ENCODE peak calls at places on chromosomes 5 and 9, in ten cellular contexts. X is psoas muscle; G is ureter; B is activated T-helper 1 cell treated with anti-CD3 and anti-CD28 coated beads, Interleukin-12 subunit alpha, Interleukin-12 subunit beta, Interleukin-2, Interleukin-4 antibody, amounts not matched to agents 30 ng/mL and 10 ng/mL and 1 ng/mL, durations not matched to agents 14 hours and 24 hours and 36 hours; Z is stimulated activated effector memory CD8-positive, alpha-beta T cell treated with anti-CD3 and anti-CD28 coated beads, Interleukin-12 subunit alpha, Interleukin-12 subunit beta, amount 100 ng/mL, for 72 hours; C is heart right ventricle; L is activated T-cell treated with anti-CD3 and anti-CD28 coated beads for 1 hour; O is activated naive CD4-positive, alpha-beta T cell; M is fibroblast of pulmonary artery; A is cortex of kidney. K is an unnamed sample.

GRCh38 chr9:35538361-35539234 is 48.7 kb downstream of the RUSC2 start:
- DNase-seq in X (peak; percentile 74), G (peak; percentile 64), B (no peak), Z (no peak), C (peak; percentile 78), L (no peak), O (no peak), M (peak; percentile 91), A (no peak), K (peak; percentile 37)

GRCh38 chr9:122930933-122931850 is at the start of gene ZBTB26:
- DNase-seq in X (peak; percentile 93), G (peak; percentile 94), B (peak; percentile 83), Z (peak; percentile 80), C (peak; percentile 96), L (peak; percentile 80), O (peak; percentile 66), M (peak; percentile 94), A (peak; percentile 19), K (peak; percentile 96)

GRCh38 chr5:124654418-124654817 is 92.0 kb downstream of the ZNF608 start:
- DNase-seq in X (no peak), G (no peak), B (no peak), Z (no peak), C (no peak), L (no peak), O (no peak), M (no peak), A (no peak), K (no peak)

GRCh38 chr9:108606408-108606807 is 249.4 kb downstream of the ACTL7B start:
- DNase-seq in X (no peak), G (no peak), B (no peak), Z (no peak), C (no peak), L (no peak), O (no peak), M (no peak), A (no peak), K (no peak)

GRCh38 chr9:134271338-134272301 is 54.6 kb upstream of the RXRA start:
- DNase-seq in X (no peak), G (no peak), B (no peak), Z (no peak), C (no peak), L (no peak), O (no peak), M (no peak), A (no peak), K (no peak)

GRCh38 chr5:76867827-76868693 is 18.2 kb downstream of the S100Z start:
- DNase-seq in X (peak; percentile 34), G (peak; percentile 63), B (peak; percentile 50), Z (peak; percentile 46), C (peak; percentile 75), L (peak; percentile 35), O (no peak), M (peak; percentile 84), A (no peak), K (peak; percentile 20)

GRCh38 chr5:22852807-22853670 is at the start of gene CDH12:
- DNase-seq in X (no peak), G (no peak), B (no peak), Z (no peak), C (no peak), L (no peak), O (no peak), M (no peak), A (no peak), K (no peak)

GRCh38 chr5:134142088-134142487 is 27.6 kb downstream of the TCF7 start:
- DNase-seq in X (no peak), G (no peak), B (no peak), Z (no peak), C (no peak), L (no peak), O (no peak), M (no peak), A (no peak), K (no peak)

GRCh38 chr5:130279386-130279785 is 375.1 kb downstream of the CHSY3 start:
- DNase-seq in X (no peak), G (no peak), B (no peak), Z (no peak), C (no peak), L (no peak), O (no peak), M (peak; percentile 29), A (no peak), K (no peak)

GRCh38 chr9:76107487-76107886 is 217.0 kb downstream of the PCSK5 start:
- DNase-seq in X (no peak), G (no peak), B (no peak), Z (no peak), C (peak; percentile 12), L (no peak), O (no peak), M (peak; percentile 24), A (no peak), K (no peak)

GRCh38 chr9:33167949-33168535 is 906 bp upstream of the B4GALT1 start:
- DNase-seq in X (no peak), G (peak; percentile 43), B (no peak), Z (no peak), C (no peak), L (no peak), O (no peak), M (no peak), A (no peak), K (no peak)

GRCh38 chr5:143624465-143624864 is 187.5 kb upstream of the HMHB1 start:
- DNase-seq in X (no peak), G (no peak), B (no peak), Z (no peak), C (no peak), L (no peak), O (no peak), M (no peak), A (no peak), K (no peak)